ENCODE peak calls at places on chromosomes 4 and X, in six cellular contexts. One of them, this sample, is unnamed.

GRCh38 chr4:41258783-41259182 is 2.1 kb downstream of the UCHL1 start:
- DNase-seq in HCT116: peak
- DNase-seq in activated CD8-positive, alpha-beta T cell treated with anti-CD3 and anti-CD28 coated beads for 36 hours: no peak
- DNase-seq in fibroblast of the aortic adventitia: peak
- DNase-seq in GM13976: no peak
- DNase-seq in brain microvascular endothelial cell: peak
- DNase-seq in this sample: peak

GRCh38 chr4:156983366-156983765 is 11.8 kb upstream of the PDGFC start:
- DNase-seq in fibroblast of the aortic adventitia: peak
- DNase-seq in HCT116: no peak
- DNase-seq in brain microvascular endothelial cell: no peak
- DNase-seq in GM13976: no peak
- DNase-seq in activated CD8-positive, alpha-beta T cell treated with anti-CD3 and anti-CD28 coated beads for 36 hours: no peak
- DNase-seq in this sample: no peak

GRCh38 chrX:153554519-153555167 is 37.2 kb downstream of the ATP2B3 start:
- DNase-seq in activated CD8-positive, alpha-beta T cell treated with anti-CD3 and anti-CD28 coated beads for 36 hours: peak
- DNase-seq in HCT116: peak
- DNase-seq in GM13976: peak
- DNase-seq in fibroblast of the aortic adventitia: peak
- DNase-seq in brain microvascular endothelial cell: peak
- DNase-seq in this sample: peak

GRCh38 chr4:121951570-121952110 is at the start of gene TRPC3:
- DNase-seq in HCT116: no peak
- DNase-seq in brain microvascular endothelial cell: no peak
- DNase-seq in GM13976: no peak
- DNase-seq in activated CD8-positive, alpha-beta T cell treated with anti-CD3 and anti-CD28 coated beads for 36 hours: peak
- DNase-seq in fibroblast of the aortic adventitia: no peak
- DNase-seq in this sample: no peak

GRCh38 chr4:110630621-110631402 is 7.9 kb upstream of the PITX2 start:
- DNase-seq in activated CD8-positive, alpha-beta T cell treated with anti-CD3 and anti-CD28 coated beads for 36 hours: no peak
- DNase-seq in brain microvascular endothelial cell: no peak
- DNase-seq in HCT116: no peak
- DNase-seq in fibroblast of the aortic adventitia: no peak
- DNase-seq in GM13976: no peak
- DNase-seq in this sample: no peak

GRCh38 chrX:150362599-150363481 is at the start of gene MAMLD1:
- DNase-seq in brain microvascular endothelial cell: peak
- DNase-seq in GM13976: peak
- DNase-seq in activated CD8-positive, alpha-beta T cell treated with anti-CD3 and anti-CD28 coated beads for 36 hours: peak
- DNase-seq in fibroblast of the aortic adventitia: peak
- DNase-seq in HCT116: peak
- DNase-seq in this sample: peak

GRCh38 chr4:89319756-89320155 is 12.2 kb upstream of the GPRIN3 start:
- DNase-seq in brain microvascular endothelial cell: no peak
- DNase-seq in GM13976: no peak
- DNase-seq in HCT116: no peak
- DNase-seq in activated CD8-positive, alpha-beta T cell treated with anti-CD3 and anti-CD28 coated beads for 36 hours: no peak
- DNase-seq in fibroblast of the aortic adventitia: no peak
- DNase-seq in this sample: no peak

GRCh38 chr4:75769044-75769443 is 44.7 kb downstream of the USO1 start:
- DNase-seq in HCT116: no peak
- DNase-seq in GM13976: no peak
- DNase-seq in activated CD8-positive, alpha-beta T cell treated with anti-CD3 and anti-CD28 coated beads for 36 hours: no peak
- DNase-seq in brain microvascular endothelial cell: no peak
- DNase-seq in fibroblast of the aortic adventitia: peak
- DNase-seq in this sample: no peak

GRCh38 chr4:83516042-83516772 is 19.7 kb upstream of the GPAT3 start:
- DNase-seq in GM13976: no peak
- DNase-seq in brain microvascular endothelial cell: peak
- DNase-seq in fibroblast of the aortic adventitia: peak
- DNase-seq in activated CD8-positive, alpha-beta T cell treated with anti-CD3 and anti-CD28 coated beads for 36 hours: no peak
- DNase-seq in HCT116: no peak
- DNase-seq in this sample: no peak

GRCh38 chr4:95693594-95693993 is 144.8 kb upstream of the UNC5C start:
- DNase-seq in HCT116: peak
- DNase-seq in GM13976: no peak
- DNase-seq in activated CD8-positive, alpha-beta T cell treated with anti-CD3 and anti-CD28 coated beads for 36 hours: no peak
- DNase-seq in brain microvascular endothelial cell: peak
- DNase-seq in fibroblast of the aortic adventitia: no peak
- DNase-seq in this sample: no peak

GRCh38 chrX:84320606-84321005 is 132.6 kb upstream of the RPS6KA6 start:
- DNase-seq in HCT116: no peak
- DNase-seq in GM13976: no peak
- DNase-seq in fibroblast of the aortic adventitia: peak
- DNase-seq in brain microvascular endothelial cell: no peak
- DNase-seq in activated CD8-positive, alpha-beta T cell treated with anti-CD3 and anti-CD28 coated beads for 36 hours: no peak
- DNase-seq in this sample: no peak

GRCh38 chrX:40996886-40997530 is 88.2 kb upstream of the USP9X start:
- DNase-seq in brain microvascular endothelial cell: peak
- DNase-seq in fibroblast of the aortic adventitia: peak
- DNase-seq in HCT116: peak
- DNase-seq in GM13976: no peak
- DNase-seq in activated CD8-positive, alpha-beta T cell treated with anti-CD3 and anti-CD28 coated beads for 36 hours: no peak
- DNase-seq in this sample: peak

GRCh38 chrX:1941291-1941690 is 326.4 kb downstream of the ASMT start:
- DNase-seq in brain microvascular endothelial cell: no peak
- DNase-seq in fibroblast of the aortic adventitia: no peak
- DNase-seq in GM13976: no peak
- DNase-seq in activated CD8-positive, alpha-beta T cell treated with anti-CD3 and anti-CD28 coated beads for 36 hours: no peak
- DNase-seq in HCT116: no peak
- DNase-seq in this sample: no peak

GRCh38 chrX:9285342-9285771 is 179.5 kb upstream of the TBL1X start:
- DNase-seq in GM13976: no peak
- DNase-seq in HCT116: no peak
- DNase-seq in brain microvascular endothelial cell: no peak
- DNase-seq in activated CD8-positive, alpha-beta T cell treated with anti-CD3 and anti-CD28 coated beads for 36 hours: peak
- DNase-seq in fibroblast of the aortic adventitia: no peak
- DNase-seq in this sample: no peak

GRCh38 chr4:77035153-77035552 is 40.6 kb downstream of the CCNI start:
- DNase-seq in HCT116: no peak
- DNase-seq in fibroblast of the aortic adventitia: no peak
- DNase-seq in GM13976: no peak
- DNase-seq in activated CD8-positive, alpha-beta T cell treated with anti-CD3 and anti-CD28 coated beads for 36 hours: no peak
- DNase-seq in brain microvascular endothelial cell: no peak
- DNase-seq in this sample: no peak

GRCh38 chrX:39675619-39676018 is 422.1 kb downstream of the BCOR start:
- DNase-seq in brain microvascular endothelial cell: no peak
- DNase-seq in GM13976: no peak
- DNase-seq in fibroblast of the aortic adventitia: peak
- DNase-seq in activated CD8-positive, alpha-beta T cell treated with anti-CD3 and anti-CD28 coated beads for 36 hours: no peak
- DNase-seq in HCT116: no peak
- DNase-seq in this sample: no peak

GRCh38 chr4:910366-911091 is 21.6 kb downstream of the GAK start:
- DNase-seq in brain microvascular endothelial cell: no peak
- DNase-seq in fibroblast of the aortic adventitia: no peak
- DNase-seq in HCT116: no peak
- DNase-seq in activated CD8-positive, alpha-beta T cell treated with anti-CD3 and anti-CD28 coated beads for 36 hours: no peak
- DNase-seq in GM13976: no peak
- DNase-seq in this sample: no peak

GRCh38 chr4:78477276-78477675 is 74.3 kb upstream of the ANXA3 start:
- DNase-seq in fibroblast of the aortic adventitia: peak
- DNase-seq in HCT116: no peak
- DNase-seq in brain microvascular endothelial cell: peak
- DNase-seq in activated CD8-positive, alpha-beta T cell treated with anti-CD3 and anti-CD28 coated beads for 36 hours: no peak
- DNase-seq in GM13976: no peak
- DNase-seq in this sample: no peak

GRCh38 chr4:86386201-86386600 is 26.3 kb upstream of the MAPK10 start:
- DNase-seq in fibroblast of the aortic adventitia: no peak
- DNase-seq in HCT116: no peak
- DNase-seq in activated CD8-positive, alpha-beta T cell treated with anti-CD3 and anti-CD28 coated beads for 36 hours: no peak
- DNase-seq in GM13976: no peak
- DNase-seq in brain microvascular endothelial cell: no peak
- DNase-seq in this sample: no peak

GRCh38 chr4:24642941-24643628 is 58.7 kb upstream of the DHX15 start:
- DNase-seq in GM13976: no peak
- DNase-seq in activated CD8-positive, alpha-beta T cell treated with anti-CD3 and anti-CD28 coated beads for 36 hours: no peak
- DNase-seq in HCT116: no peak
- DNase-seq in brain microvascular endothelial cell: peak
- DNase-seq in fibroblast of the aortic adventitia: peak
- DNase-seq in this sample: no peak

GRCh38 chr4:13892739-13893105 is 265.2 kb upstream of the BOD1L1 start:
- DNase-seq in brain microvascular endothelial cell: peak
- DNase-seq in activated CD8-positive, alpha-beta T cell treated with anti-CD3 and anti-CD28 coated beads for 36 hours: no peak
- DNase-seq in HCT116: no peak
- DNase-seq in fibroblast of the aortic adventitia: no peak
- DNase-seq in GM13976: no peak
- DNase-seq in this sample: no peak

GRCh38 chrX:72568406-72569092 is 4.1 kb downstream of the HDAC8 start:
- DNase-seq in brain microvascular endothelial cell: peak
- DNase-seq in GM13976: no peak
- DNase-seq in fibroblast of the aortic adventitia: peak
- DNase-seq in HCT116: no peak
- DNase-seq in activated CD8-positive, alpha-beta T cell treated with anti-CD3 and anti-CD28 coated beads for 36 hours: no peak
- DNase-seq in this sample: no peak

GRCh38 chr4:83751336-83751949 is 215.5 kb downstream of the GPAT3 start:
- DNase-seq in activated CD8-positive, alpha-beta T cell treated with anti-CD3 and anti-CD28 coated beads for 36 hours: no peak
- DNase-seq in HCT116: peak
- DNase-seq in fibroblast of the aortic adventitia: no peak
- DNase-seq in brain microvascular endothelial cell: no peak
- DNase-seq in GM13976: no peak
- DNase-seq in this sample: no peak

GRCh38 chrX:123854329-123854728 is 5.5 kb upstream of the XIAP start:
- DNase-seq in HCT116: no peak
- DNase-seq in GM13976: no peak
- DNase-seq in activated CD8-positive, alpha-beta T cell treated with anti-CD3 and anti-CD28 coated beads for 36 hours: no peak
- DNase-seq in fibroblast of the aortic adventitia: peak
- DNase-seq in brain microvascular endothelial cell: peak
- DNase-seq in this sample: no peak

DNA sequence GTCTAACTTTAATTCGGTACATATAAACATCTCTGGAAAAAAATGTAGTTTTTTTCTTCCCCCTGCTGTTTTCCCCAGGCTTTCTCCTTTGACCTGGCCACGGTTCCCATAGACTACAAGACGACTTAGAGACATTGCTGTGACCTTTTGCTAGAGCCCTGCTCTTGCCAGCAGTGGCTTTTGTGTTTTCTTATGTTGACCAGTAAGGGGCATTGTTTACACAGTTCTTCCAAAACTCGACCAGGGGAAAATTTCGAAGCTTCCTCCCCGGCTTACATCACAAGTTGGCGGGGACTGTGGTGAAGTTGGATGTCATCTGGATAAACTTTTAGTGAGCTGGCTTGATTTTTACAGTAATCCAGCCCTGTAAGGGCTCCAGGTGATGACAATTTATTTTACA is 9.3 kb downstream of the CCDC160 start:
- DNase-seq in GM13976: no peak
- DNase-seq in fibroblast of the aortic adventitia: no peak
- DNase-seq in brain microvascular endothelial cell: no peak
- DNase-seq in HCT116: no peak
- DNase-seq in activated CD8-positive, alpha-beta T cell treated with anti-CD3 and anti-CD28 coated beads for 36 hours: no peak
- DNase-seq in this sample: peak
- TF ChIP-seq CTCF in GM13976: peak
- TF ChIP-seq CTCF in fibroblast of the aortic adventitia: no peak
- TF ChIP-seq CTCF in brain microvascular endothelial cell: no peak
- TF ChIP-seq CTCF in HCT116: no peak
- TF ChIP-seq CTCF in activated CD8-positive, alpha-beta T cell treated with anti-CD3 and anti-CD28 coated beads for 36 hours: no peak
- TF ChIP-seq CTCF in this sample: no peak

GRCh38 chrX:54891573-54891972 is 29.1 kb upstream of the TRO start:
- DNase-seq in HCT116: peak
- DNase-seq in fibroblast of the aortic adventitia: peak
- DNase-seq in GM13976: peak
- DNase-seq in brain microvascular endothelial cell: peak
- DNase-seq in activated CD8-positive, alpha-beta T cell treated with anti-CD3 and anti-CD28 coated beads for 36 hours: peak
- DNase-seq in this sample: peak

DNA sequence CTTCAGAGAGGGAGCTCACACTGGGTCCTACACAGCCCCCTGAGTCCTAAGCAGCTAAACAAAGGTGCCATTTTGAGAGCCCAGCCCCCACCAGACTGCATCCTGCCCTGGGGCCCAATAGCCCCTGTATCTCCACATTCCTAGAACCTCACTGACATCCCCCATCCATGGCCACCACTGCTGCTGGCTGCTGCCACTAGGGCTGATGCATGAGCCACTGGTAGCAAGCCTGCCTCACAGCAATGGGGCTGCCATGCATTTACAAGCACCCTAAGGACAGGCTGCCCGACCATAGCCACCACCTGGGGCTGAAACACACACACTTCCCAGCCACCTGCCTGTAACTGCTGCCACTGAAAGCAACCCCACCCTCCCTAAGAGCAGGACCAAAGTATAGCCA is 26.5 kb upstream of the TRO start:
- DNase-seq in activated CD8-positive, alpha-beta T cell treated with anti-CD3 and anti-CD28 coated beads for 36 hours: no peak
- DNase-seq in GM13976: no peak
- DNase-seq in HCT116: no peak
- DNase-seq in fibroblast of the aortic adventitia: no peak
- DNase-seq in brain microvascular endothelial cell: no peak
- DNase-seq in this sample: no peak
- TF ChIP-seq CTCF in activated CD8-positive, alpha-beta T cell treated with anti-CD3 and anti-CD28 coated beads for 36 hours: no peak
- TF ChIP-seq CTCF in GM13976: no peak
- TF ChIP-seq CTCF in HCT116: no peak
- TF ChIP-seq CTCF in fibroblast of the aortic adventitia: no peak
- TF ChIP-seq CTCF in brain microvascular endothelial cell: no peak
- TF ChIP-seq CTCF in this sample: no peak

DNA sequence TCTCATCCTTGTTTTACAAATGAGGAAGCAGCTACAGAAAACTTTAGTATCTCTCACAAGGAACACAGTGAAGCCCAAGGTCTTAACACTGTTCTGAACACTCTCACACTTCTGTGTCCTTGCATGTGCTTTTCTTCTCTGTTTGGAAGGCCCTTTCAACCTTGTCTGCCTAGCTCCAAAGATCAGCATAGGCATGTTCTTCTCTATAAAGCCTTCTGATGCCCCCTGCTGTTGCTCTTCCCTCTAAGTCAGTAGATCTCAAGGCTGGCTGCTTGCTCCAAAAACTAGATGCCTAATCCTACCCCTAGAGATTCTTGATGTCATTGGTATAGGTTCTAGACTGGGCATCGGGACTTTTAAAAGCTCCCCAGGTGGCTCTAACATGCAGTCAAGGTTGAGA is 5.9 kb downstream of the APOO start:
- DNase-seq in HCT116: peak
- DNase-seq in fibroblast of the aortic adventitia: peak
- DNase-seq in activated CD8-positive, alpha-beta T cell treated with anti-CD3 and anti-CD28 coated beads for 36 hours: peak
- DNase-seq in brain microvascular endothelial cell: peak
- DNase-seq in GM13976: peak
- DNase-seq in this sample: peak
- TF ChIP-seq CTCF in HCT116: peak
- TF ChIP-seq CTCF in fibroblast of the aortic adventitia: peak
- TF ChIP-seq CTCF in activated CD8-positive, alpha-beta T cell treated with anti-CD3 and anti-CD28 coated beads for 36 hours: no peak
- TF ChIP-seq CTCF in brain microvascular endothelial cell: peak
- TF ChIP-seq CTCF in GM13976: peak
- TF ChIP-seq CTCF in this sample: peak

GRCh38 chr4:16442296-16442695 is 216.0 kb upstream of the TAPT1 start:
- DNase-seq in fibroblast of the aortic adventitia: no peak
- DNase-seq in GM13976: no peak
- DNase-seq in activated CD8-positive, alpha-beta T cell treated with anti-CD3 and anti-CD28 coated beads for 36 hours: no peak
- DNase-seq in HCT116: no peak
- DNase-seq in brain microvascular endothelial cell: no peak
- DNase-seq in this sample: no peak

GRCh38 chr4:16439771-16440170 is 213.5 kb upstream of the TAPT1 start:
- DNase-seq in GM13976: no peak
- DNase-seq in fibroblast of the aortic adventitia: no peak
- DNase-seq in activated CD8-positive, alpha-beta T cell treated with anti-CD3 and anti-CD28 coated beads for 36 hours: no peak
- DNase-seq in HCT116: no peak
- DNase-seq in brain microvascular endothelial cell: no peak
- DNase-seq in this sample: no peak

GRCh38 chr4:16448240-16448639 is 222.0 kb upstream of the TAPT1 start:
- DNase-seq in HCT116: no peak
- DNase-seq in GM13976: no peak
- DNase-seq in brain microvascular endothelial cell: no peak
- DNase-seq in fibroblast of the aortic adventitia: no peak
- DNase-seq in activated CD8-positive, alpha-beta T cell treated with anti-CD3 and anti-CD28 coated beads for 36 hours: no peak
- DNase-seq in this sample: no peak

GRCh38 chr4:16439003-16439402 is 212.7 kb upstream of the TAPT1 start:
- DNase-seq in brain microvascular endothelial cell: peak
- DNase-seq in fibroblast of the aortic adventitia: peak
- DNase-seq in GM13976: no peak
- DNase-seq in activated CD8-positive, alpha-beta T cell treated with anti-CD3 and anti-CD28 coated beads for 36 hours: no peak
- DNase-seq in HCT116: no peak
- DNase-seq in this sample: no peak

GRCh38 chr4:16443504-16444088 is 217.3 kb upstream of the TAPT1 start:
- DNase-seq in activated CD8-positive, alpha-beta T cell treated with anti-CD3 and anti-CD28 coated beads for 36 hours: no peak
- DNase-seq in brain microvascular endothelial cell: peak
- DNase-seq in GM13976: peak
- DNase-seq in HCT116: peak
- DNase-seq in fibroblast of the aortic adventitia: peak
- DNase-seq in this sample: no peak
- TF ChIP-seq CTCF in activated CD8-positive, alpha-beta T cell treated with anti-CD3 and anti-CD28 coated beads for 36 hours: peak
- TF ChIP-seq CTCF in brain microvascular endothelial cell: peak
- TF ChIP-seq CTCF in GM13976: peak
- TF ChIP-seq CTCF in HCT116: peak
- TF ChIP-seq CTCF in fibroblast of the aortic adventitia: peak
- TF ChIP-seq CTCF in this sample: peak

This sample was measured in AG09319.